ENCODE peak calls at places on chromosomes 4 and X, in six cellular contexts. Z, X, E, F, P and V are unnamed samples. For H3K9me3, the result is how much of the 10 kb centered on the place peaks cover.

GRCh38 chr4:73257242-73257994 is 1.2 kb downstream of the ANKRD17 start:
- DNase-seq in Z (peak), X (peak), E (peak), F (peak), P (peak), V (peak)

GRCh38 chr4:77104405-77105292 is 28.9 kb upstream of the CCNI start:
- DNase-seq in Z (no peak), X (peak), E (peak), F (peak), P (no peak), V (no peak)

GRCh38 chrX:68175569-68175968 is 257.7 kb downstream of the OPHN1 start:
- DNase-seq in Z (no peak), X (no peak), E (no peak), F (no peak), P (no peak), V (no peak)

GRCh38 chr4:37634180-37634579 is 52.0 kb downstream of the RELL1 start:
- DNase-seq in Z (no peak), X (no peak), E (no peak), F (no peak), P (no peak), V (no peak)

GRCh38 chrX:40298569-40298968 is 200.8 kb upstream of the BCOR start:
- DNase-seq in Z (no peak), X (no peak), E (no peak), F (no peak), P (no peak), V (no peak)

GRCh38 chrX:118496763-118497079 is 1.1 kb downstream of the DOCK11 start:
- DNase-seq in Z (no peak), X (no peak), E (no peak), F (no peak), P (no peak), V (no peak)

GRCh38 chr4:40865696-40866095 is 115.9 kb downstream of the NSUN7 start:
- DNase-seq in Z (no peak), X (no peak), E (no peak), F (no peak), P (no peak), V (no peak)

GRCh38 chr4:116180056-116180690 is 905.2 kb downstream of the TRAM1L1 start:
- DNase-seq in Z (no peak), X (no peak), E (no peak), F (no peak), P (peak), V (no peak)

GRCh38 chr4:99404595-99405287 is 30.4 kb downstream of the ADH7 start:
- DNase-seq in Z (no peak), X (no peak), E (no peak), F (no peak), P (peak), V (no peak)

GRCh38 chrX:154040307-154040756 is 20.6 kb upstream of the IRAK1 start:
- DNase-seq in Z (no peak), X (no peak), E (no peak), F (no peak), P (no peak), V (no peak)

GRCh38 chrX:136880003-136880451 is 498 bp downstream of the RBMX start:
- DNase-seq in Z (peak), X (no peak), E (no peak), F (peak), P (no peak), V (peak)

GRCh38 chr4:16136321-16136720 is 52.5 kb upstream of the PROM1 start:
- DNase-seq in Z (no peak), X (no peak), E (no peak), F (no peak), P (no peak), V (no peak)

GRCh38 chrX:36963069-36963808 is 44.9 kb upstream of the FAM47C start:
- DNase-seq in Z (no peak), X (no peak), E (no peak), F (no peak), P (no peak), V (no peak)

GRCh38 chr4:126451237-126451885 is 1136.6 kb downstream of the FAT4 start:
- DNase-seq in Z (no peak), X (no peak), E (no peak), F (no peak), P (no peak), V (no peak)

GRCh38 chr4:105780176-105780575 is 71.6 kb downstream of the GSTCD start:
- DNase-seq in Z (no peak), X (no peak), E (no peak), F (no peak), P (no peak), V (no peak)

GRCh38 chr4:147587061-147587460 is 30.1 kb upstream of the TMEM184C start:
- DNase-seq in Z (no peak), X (no peak), E (no peak), F (no peak), P (no peak), V (no peak)

GRCh38 chr4:145195167-145195952 is 15.0 kb upstream of the OTUD4 start:
- DNase-seq in Z (no peak), X (no peak), E (no peak), F (no peak), P (peak), V (no peak)

GRCh38 chrX:72124540-72125201 is 7.0 kb downstream of the RTL5 start:
- DNase-seq in Z (no peak), X (no peak), E (no peak), F (no peak), P (no peak), V (no peak)

GRCh38 chr4:82599336-82599735 is 37.5 kb upstream of the TMEM150C start:
- DNase-seq in Z (no peak), X (no peak), E (no peak), F (no peak), P (peak), V (no peak)

DNA sequence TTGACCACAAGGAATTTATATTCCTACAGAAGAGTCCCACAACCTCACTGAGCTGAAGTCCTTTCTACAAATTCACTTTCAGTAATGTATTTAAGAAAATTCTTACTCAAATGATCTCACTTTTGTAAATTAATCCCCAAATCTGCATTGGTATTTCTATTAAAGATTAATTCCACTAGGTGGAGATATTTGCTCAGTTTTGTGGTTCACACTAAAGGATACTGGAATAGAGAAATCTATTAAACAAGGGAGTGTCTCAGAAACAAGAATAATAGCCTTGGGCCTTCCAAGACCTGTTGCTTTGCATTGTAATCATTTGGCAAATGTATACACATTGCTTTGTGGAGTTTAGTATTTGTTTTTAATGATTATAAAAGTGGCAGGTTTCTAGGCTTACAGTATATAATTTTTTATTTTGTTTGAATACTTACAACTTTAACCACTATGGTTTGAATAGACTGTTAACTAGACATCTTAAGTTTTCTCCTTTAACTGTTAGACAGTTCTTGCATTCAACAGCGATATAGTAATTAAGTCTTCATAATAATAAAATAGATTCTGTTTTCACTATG is 25.9 kb downstream of the CFAP299 start:
- DNase-seq in Z (no peak), X (no peak), E (no peak), F (no peak), P (peak), V (no peak)
- TF ChIP-seq POLR2AphosphoS5 in Z (no peak), X (no peak), E (no peak), F (no peak), P (no peak), V (no peak)

GRCh38 chrX:150094996-150095395 is 156.7 kb upstream of the EOLA2 start:
- DNase-seq in Z (no peak), X (no peak), E (no peak), F (no peak), P (no peak), V (no peak)

GRCh38 chrX:150088766-150089518 is 150.7 kb upstream of the EOLA2 start:
- DNase-seq in Z (no peak), X (no peak), E (no peak), F (no peak), P (no peak), V (no peak)

GRCh38 chrX:150094375-150094774 is 156.1 kb upstream of the EOLA2 start:
- DNase-seq in Z (no peak), X (no peak), E (no peak), F (no peak), P (no peak), V (no peak)

GRCh38 chrX:150088042-150088441 is 149.8 kb upstream of the EOLA2 start:
- DNase-seq in Z (no peak), X (no peak), E (no peak), F (no peak), P (no peak), V (no peak)

GRCh38 chrX:150092549-150092948 is 154.3 kb upstream of the EOLA2 start:
- DNase-seq in Z (no peak), X (no peak), E (no peak), F (no peak), P (no peak), V (no peak)
- H3K9me3 ChIP-seq in Z (under half), X (under half), E (under half), F (under half), P (under half), V (under half)

GRCh38 chrX:47482512-47483309 is at the start of gene ZNF41:
- DNase-seq in Z (peak), X (peak), E (peak), F (peak), P (peak), V (peak)
- TF ChIP-seq POLR2A in Z (peak), X (no peak), E (no peak), F (peak), P (no peak), V (no peak)

DNA sequence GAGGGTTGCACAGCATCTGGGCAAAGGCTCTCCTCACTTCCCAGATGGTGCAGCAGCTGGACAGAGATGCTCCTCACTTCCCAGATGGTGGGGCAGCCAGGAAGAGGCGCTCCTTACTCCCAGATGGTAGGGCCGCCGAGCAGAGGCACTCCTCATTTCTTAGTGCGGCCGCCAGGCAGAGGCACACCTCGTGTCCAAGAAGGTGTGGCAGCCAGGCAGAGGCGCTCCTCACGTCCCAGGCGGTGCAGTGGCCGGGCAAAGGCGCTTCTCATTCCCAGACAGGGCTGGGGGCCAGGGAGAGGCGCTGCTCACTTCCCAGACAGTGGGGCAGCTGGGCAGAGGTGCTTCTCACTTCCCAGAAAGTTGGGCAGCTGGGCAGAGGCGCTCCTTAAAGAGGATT is 48.8 kb downstream of the ZNF732 start:
- DNase-seq in Z (no peak), X (no peak), E (no peak), F (no peak), P (no peak), V (no peak)
- TF ChIP-seq POLR2AphosphoS5 in Z (no peak), X (no peak), E (no peak), F (no peak), P (no peak), V (no peak)

GRCh38 chrX:148193759-148194158 is 212.6 kb downstream of the FMR1NB start:
- DNase-seq in Z (no peak), X (no peak), E (no peak), F (no peak), P (no peak), V (no peak)
- H3K9me3 ChIP-seq in Z (under half), X (under half), E (under half), F (under half), P (under half), V (under half)